ENCODE peak calls at places on chromosomes 7 and 10, in seven cellular contexts. E, S, U, H, R, B and K are unnamed samples. For H3K4me1, the result is how much of the 10 kb centered on the place peaks cover.

GRCh38 chr7:94241402-94241925 is 153.2 kb upstream of the COL1A2 start:
- DNase-seq in B (no peak), S (no peak), U (no peak), E (no peak), R (peak), H (no peak), K (no peak)

GRCh38 chr7:81685263-81685868 is 84.5 kb downstream of the HGF start:
- DNase-seq in U (no peak), S (no peak), E (no peak), R (no peak), H (no peak), B (no peak), K (no peak)

GRCh38 chr10:124197301-124198148 is 104.1 kb upstream of the CHST15 start:
- DNase-seq in S (no peak), R (no peak), B (no peak), U (no peak), E (no peak), H (no peak), K (no peak)

GRCh38 chr10:124955243-124955642 is 13.3 kb downstream of the ZRANB1 start:
- DNase-seq in H (no peak), B (no peak), E (no peak), U (no peak), R (no peak), S (no peak), K (no peak)

GRCh38 chr7:129665013-129665401 is 53.5 kb downstream of the NRF1 start:
- DNase-seq in U (peak), E (no peak), H (no peak), R (peak), S (peak), B (peak), K (peak)

GRCh38 chr7:7808156-7808555 is 89.7 kb upstream of the RPA3 start:
- DNase-seq in E (no peak), B (no peak), H (no peak), S (no peak), R (no peak), U (peak), K (no peak)

GRCh38 chr7:55572378-55573233 is at the start of gene VOPP1:
- DNase-seq in U (peak), H (no peak), S (no peak), R (peak), B (peak), E (peak), K (peak)

GRCh38 chr7:34523233-34523918 is 134.6 kb upstream of the NPSR1 start:
- DNase-seq in H (no peak), R (no peak), E (no peak), U (no peak), B (no peak), S (no peak), K (no peak)

GRCh38 chr10:49502358-49502757 is 36.6 kb downstream of the ERCC6 start:
- DNase-seq in U (no peak), H (no peak), B (no peak), R (no peak), E (no peak), S (no peak), K (no peak)

GRCh38 chr10:102634696-102635095 is 9.6 kb upstream of the TRIM8 start:
- DNase-seq in R (no peak), H (no peak), S (no peak), E (no peak), B (no peak), U (no peak), K (no peak)

GRCh38 chr10:62085404-62085803 is 183.2 kb downstream of the RTKN2 start:
- DNase-seq in B (no peak), H (no peak), R (no peak), U (no peak), S (no peak), E (no peak), K (no peak)

GRCh38 chr7:151552352-151553028 is 32.8 kb upstream of the RHEB start:
- DNase-seq in U (no peak), S (peak), E (no peak), B (no peak), H (no peak), R (no peak), K (no peak)

GRCh38 chr7:4689668-4690067 is 7.6 kb downstream of the FOXK1 start:
- DNase-seq in B (no peak), U (no peak), R (no peak), E (no peak), H (no peak), S (no peak), K (no peak)

GRCh38 chr10:129280103-129280502 is 186.9 kb upstream of the MGMT start:
- DNase-seq in E (no peak), B (no peak), R (no peak), H (no peak), U (no peak), S (no peak), K (no peak)

GRCh38 chr7:158650821-158651225 is 53.8 kb downstream of the NCAPG2 start:
- DNase-seq in U (no peak), E (no peak), R (no peak), S (no peak), H (no peak), B (no peak), K (no peak)

GRCh38 chr10:27911006-27911405 is 87.9 kb downstream of the ODAD2 start:
- DNase-seq in B (no peak), R (no peak), H (no peak), E (no peak), S (no peak), U (no peak), K (no peak)

GRCh38 chr7:151308256-151308655 is 33.4 kb upstream of the NUB1 start:
- DNase-seq in H (no peak), E (no peak), S (no peak), R (no peak), B (no peak), U (no peak), K (peak)

GRCh38 chr7:103887050-103887449 is 102.4 kb downstream of the RELN start:
- DNase-seq in S (no peak), U (no peak), H (no peak), B (no peak), E (no peak), R (no peak), K (no peak)

GRCh38 chr7:33325754-33326484 is 196.6 kb downstream of the BBS9 start:
- DNase-seq in B (no peak), E (no peak), S (no peak), H (no peak), U (no peak), R (no peak), K (no peak)

GRCh38 chr10:12423896-12424295 is 74.5 kb downstream of the CAMK1D start:
- DNase-seq in R (no peak), B (no peak), S (no peak), H (no peak), U (no peak), E (no peak), K (no peak)

GRCh38 chr7:50436133-50436802 is 13.9 kb downstream of the FIGNL1 start:
- DNase-seq in H (no peak), B (no peak), E (no peak), S (no peak), U (no peak), R (peak), K (peak)

GRCh38 chr10:76309744-76310441 is 878.5 kb downstream of the LRMDA start:
- DNase-seq in R (peak), S (no peak), H (no peak), E (no peak), B (no peak), U (no peak), K (peak)

GRCh38 chr10:70312972-70313371 is 29.2 kb upstream of the NPFFR1 start:
- DNase-seq in U (no peak), S (no peak), B (no peak), H (no peak), R (no peak), E (no peak), K (no peak)

GRCh38 chr10:126880926-126881325 is 24.3 kb upstream of the DOCK1 start:
- DNase-seq in H (no peak), B (no peak), R (no peak), E (no peak), S (no peak), U (no peak), K (no peak)

GRCh38 chr10:18230794-18231193 is 90.6 kb downstream of the CACNB2 start:
- DNase-seq in U (no peak), E (no peak), B (no peak), R (no peak), S (no peak), H (no peak), K (no peak)

GRCh38 chr7:77426052-77426404 is 9.9 kb upstream of the GSAP start:
- DNase-seq in B (no peak), S (no peak), R (no peak), U (no peak), H (no peak), E (no peak), K (no peak)

GRCh38 chr10:85545874-85546273 is 820.7 kb downstream of the GRID1 start:
- DNase-seq in U (no peak), E (no peak), B (no peak), R (no peak), S (no peak), H (no peak), K (no peak)

GRCh38 chr7:91248996-91249395 is 15.2 kb upstream of the FZD1 start:
- DNase-seq in B (no peak), H (no peak), S (no peak), R (no peak), E (no peak), U (no peak), K (no peak)

GRCh38 chr7:112076309-112076708 is 129.9 kb downstream of the DOCK4 start:
- DNase-seq in R (no peak), E (no peak), H (no peak), B (no peak), U (no peak), S (no peak), K (no peak)

GRCh38 chr10:16905304-16905703 is 88.1 kb upstream of the RSU1 start:
- DNase-seq in E (peak), R (no peak), S (no peak), H (peak), U (no peak), B (no peak), K (no peak)

GRCh38 chr7:85176197-85176596 is 10.7 kb downstream of the SEMA3D start:
- DNase-seq in E (no peak), R (peak), H (no peak), U (no peak), S (no peak), B (no peak), K (no peak)

GRCh38 chr10:122567056-122567660 is 6.6 kb downstream of the DMBT1 start:
- DNase-seq in U (no peak), B (no peak), H (no peak), E (no peak), S (no peak), R (peak), K (peak)

GRCh38 chr10:122568551-122568950 is 8.0 kb downstream of the DMBT1 start:
- DNase-seq in B (no peak), E (no peak), S (no peak), R (no peak), H (no peak), U (no peak), K (no peak)

GRCh38 chr10:122566632-122567031 is 6.1 kb downstream of the DMBT1 start:
- DNase-seq in U (no peak), S (no peak), B (no peak), E (no peak), R (no peak), H (no peak), K (no peak)

GRCh38 chr10:122564980-122565379 is 4.4 kb downstream of the DMBT1 start:
- DNase-seq in U (no peak), H (no peak), R (no peak), S (no peak), B (no peak), E (no peak), K (no peak)

DNA sequence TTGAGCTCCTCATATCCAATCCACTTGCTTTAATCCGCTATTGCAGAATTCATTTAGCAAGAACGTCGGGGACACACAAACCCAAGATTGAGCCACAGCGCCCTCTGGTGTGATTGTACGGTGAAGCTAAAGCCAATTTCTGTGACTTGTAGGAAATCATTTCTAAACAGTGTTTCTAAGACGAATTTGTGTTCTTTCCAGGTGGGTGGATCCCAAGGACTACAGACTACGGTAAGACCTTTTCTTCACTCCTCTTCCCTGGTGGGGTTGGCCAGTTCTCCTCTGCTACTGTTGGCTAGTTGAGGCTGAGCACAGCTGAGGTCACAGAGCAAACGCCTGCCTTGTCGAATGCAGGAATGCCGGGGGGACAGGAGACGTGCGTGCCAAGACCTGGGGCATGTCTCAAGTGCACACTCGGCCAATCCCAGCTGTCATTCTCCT is 5.2 kb downstream of the DMBT1 start:
- DNase-seq in U (peak), R (peak), B (peak), H (peak), E (peak), S (peak), K (peak)
- TF ChIP-seq POLR2A in U (no peak), R (no peak), B (no peak), H (no peak), E (no peak), S (no peak), K (no peak)

DNA sequence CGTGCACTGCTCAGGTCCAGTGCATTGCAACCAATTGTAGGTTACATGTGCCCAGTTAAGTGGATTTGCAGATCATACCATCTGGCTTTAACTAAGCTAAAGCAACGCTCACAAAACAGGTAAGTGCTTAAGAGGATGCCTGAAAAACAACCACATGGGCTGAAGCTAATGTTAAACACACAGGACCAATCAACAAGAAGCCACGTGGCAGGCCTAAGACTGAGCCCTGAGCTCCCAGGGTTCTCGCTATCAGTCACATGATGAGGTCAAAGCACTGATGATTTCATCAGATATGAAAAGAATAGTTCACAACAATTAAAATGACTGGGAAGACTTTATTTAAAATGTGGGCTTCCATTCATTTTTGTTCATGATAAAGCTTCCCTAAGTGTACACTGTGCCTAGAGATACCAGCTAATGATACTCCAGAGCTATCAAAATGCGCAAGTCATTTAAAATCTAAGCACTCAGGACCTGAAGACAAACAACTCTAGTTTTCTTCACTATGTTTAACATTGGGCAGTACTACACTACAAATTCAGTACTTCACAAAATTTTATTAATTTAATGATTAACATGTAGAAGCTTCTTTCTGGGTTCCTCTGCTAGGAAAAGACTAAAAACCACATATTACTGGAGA is 90.6 kb downstream of the PIP4K2A start:
- DNase-seq in B (no peak), S (no peak), U (no peak), E (no peak), R (no peak), H (no peak), K (no peak)
- H3K4me1 ChIP-seq in B (under half), S (under half), U (half or more), E (under half), R (half or more), H (half or more), K (under half)

GRCh38 chr7:155646669-155647068 is 2.2 kb downstream of the RBM33 start:
- DNase-seq in S (no peak), H (no peak), U (no peak), R (no peak), B (no peak), E (no peak), K (no peak)

GRCh38 chr7:155648752-155649339 is 4.4 kb downstream of the RBM33 start:
- DNase-seq in R (no peak), U (no peak), S (no peak), B (no peak), H (no peak), E (no peak), K (no peak)

GRCh38 chr7:155647302-155647701 is 2.8 kb downstream of the RBM33 start:
- DNase-seq in U (no peak), R (no peak), H (no peak), S (no peak), E (no peak), B (no peak), K (no peak)

GRCh38 chr7:155649588-155649987 is 5.1 kb downstream of the RBM33 start:
- DNase-seq in R (no peak), S (no peak), H (no peak), B (no peak), E (no peak), U (no peak), K (no peak)

GRCh38 chr7:155647734-155648133 is 3.3 kb downstream of the RBM33 start:
- DNase-seq in R (no peak), H (no peak), U (no peak), B (no peak), E (no peak), S (no peak), K (no peak)
- H3K27ac ChIP-seq in R (no peak), H (no peak), U (no peak), B (no peak), E (no peak), S (no peak), K (no peak)

GRCh38 chr10:110225441-110225755 is 18.0 kb downstream of the MXI1 start:
- DNase-seq in R (no peak), B (no peak), E (no peak), S (no peak), H (no peak), U (no peak), K (no peak)
- TF ChIP-seq POLR2A in R (no peak), B (no peak), E (no peak), S (no peak), H (no peak), U (no peak), K (no peak)

GRCh38 chr7:828793-829561 is 3.3 kb upstream of the SUN1 start:
- DNase-seq in U (no peak), B (no peak), R (no peak), E (no peak), S (no peak), H (no peak), K (no peak)
- H3K4me1 ChIP-seq in U (under half), B (under half), R (under half), E (half or more), S (under half), H (half or more), K (under half)

GRCh38 chr7:2774935-2775334 is 69.2 kb downstream of the GNA12 start:
- DNase-seq in S (no peak), H (no peak), B (no peak), E (no peak), U (no peak), R (no peak), K (no peak)
- H3K27ac ChIP-seq in S (no peak), H (no peak), B (no peak), E (no peak), U (no peak), R (no peak), K (no peak)

GRCh38 chr7:17463511-17464085 is 165.1 kb downstream of the AHR start:
- DNase-seq in R (peak), H (no peak), U (no peak), S (no peak), E (no peak), B (no peak), K (no peak)
- TF ChIP-seq POLR2A in R (no peak), H (no peak), U (no peak), S (no peak), E (no peak), B (no peak), K (no peak)